ENCODE peak calls at places on chromosomes 2 and 18, in ten cellular contexts. Z is retina; M is activated gamma-delta T cell treated with Interleukin-2 at 50 U/mL for 16 hours; Y is HTR-8/SVneo; L is heart left ventricle; U is activated naive CD4-positive, alpha-beta T cell treated with anti-CD3 and anti-CD28 coated beads, Interleukin-2, amount 10 ng/mL, durations not matched to agents 7 days and 5 days; E is left colon; D is naive B cell; A is ovary; H is hepatocyte. O is an unnamed sample.

GRCh38 chr2:237465515-237466227 is 21.4 kb upstream of the MLPH start:
- DNase-seq in Z (no peak), M (no peak), Y (peak), L (no peak), U (no peak), E (no peak), D (no peak), A (no peak), H (no peak), O (no peak)

GRCh38 chr2:220744861-220745260 is 827.2 kb downstream of the EPHA4 start:
- DNase-seq in Z (no peak), M (no peak), Y (no peak), L (no peak), U (no peak), E (no peak), D (no peak), A (no peak), H (peak), O (no peak)

GRCh38 chr2:55109219-55109891 is 59.1 kb upstream of the RTN4 start:
- DNase-seq in Z (peak), M (no peak), Y (no peak), L (no peak), U (no peak), E (no peak), D (no peak), A (no peak), H (no peak), O (no peak)

GRCh38 chr2:186105016-186105415 is 366.4 kb downstream of the FSIP2 start:
- DNase-seq in Z (no peak), M (no peak), Y (no peak), L (no peak), U (no peak), E (no peak), D (no peak), A (no peak), H (no peak), O (no peak)

GRCh38 chr2:104890670-104891069 is 36.8 kb downstream of the POU3F3 start:
- DNase-seq in Z (no peak), M (no peak), Y (no peak), L (no peak), U (no peak), E (no peak), D (no peak), A (no peak), H (no peak), O (no peak)

GRCh38 chr2:209208211-209208610 is 215.6 kb upstream of the MAP2 start:
- DNase-seq in Z (no peak), M (no peak), Y (peak), L (no peak), U (peak), E (no peak), D (no peak), A (no peak), H (peak), O (no peak)

GRCh38 chr2:217998926-217999633 is 3.7 kb downstream of the TNS1 start:
- DNase-seq in Z (no peak), M (no peak), Y (no peak), L (no peak), U (no peak), E (no peak), D (no peak), A (no peak), H (no peak), O (no peak)

GRCh38 chr2:173053043-173053699 is 22.5 kb upstream of the MAP3K20 start:
- DNase-seq in Z (no peak), M (no peak), Y (no peak), L (no peak), U (no peak), E (no peak), D (no peak), A (no peak), H (no peak), O (no peak)

GRCh38 chr2:143217512-143218136 is 88.4 kb downstream of the ARHGAP15 start:
- DNase-seq in Z (no peak), M (no peak), Y (no peak), L (no peak), U (no peak), E (no peak), D (no peak), A (no peak), H (no peak), O (no peak)

GRCh38 chr2:149221898-149222297 is 108.5 kb upstream of the LYPD6 start:
- DNase-seq in Z (peak), M (no peak), Y (no peak), L (no peak), U (no peak), E (no peak), D (no peak), A (no peak), H (no peak), O (no peak)

GRCh38 chr2:66587216-66587615 is 152.3 kb downstream of the MEIS1 start:
- DNase-seq in Z (no peak), M (no peak), Y (peak), L (no peak), U (no peak), E (no peak), D (no peak), A (no peak), H (peak), O (no peak)

GRCh38 chr2:219120082-219120481 is 40.5 kb downstream of the NHEJ1 start:
- DNase-seq in Z (no peak), M (no peak), Y (no peak), L (no peak), U (no peak), E (no peak), D (no peak), A (no peak), H (no peak), O (no peak)

GRCh38 chr18:43501099-43501498 is 223.8 kb upstream of the SYT4 start:
- DNase-seq in Z (peak), M (no peak), Y (no peak), L (no peak), U (no peak), E (no peak), D (no peak), A (no peak), H (no peak), O (no peak)

GRCh38 chr2:99748344-99748743 is 258.5 kb upstream of the REV1 start:
- DNase-seq in Z (no peak), M (no peak), Y (no peak), L (no peak), U (no peak), E (no peak), D (no peak), A (no peak), H (no peak), O (no peak)

GRCh38 chr18:43875496-43875895 is 598.2 kb upstream of the SYT4 start:
- DNase-seq in Z (no peak), M (no peak), Y (no peak), L (no peak), U (no peak), E (no peak), D (no peak), A (no peak), H (peak), O (no peak)

GRCh38 chr2:18369750-18370149 is 190.7 kb downstream of the RDH14 start:
- DNase-seq in Z (no peak), M (no peak), Y (no peak), L (no peak), U (no peak), E (no peak), D (no peak), A (no peak), H (no peak), O (no peak)

GRCh38 chr2:221380686-221381085 is 191.4 kb downstream of the EPHA4 start:
- DNase-seq in Z (no peak), M (no peak), Y (no peak), L (no peak), U (no peak), E (no peak), D (no peak), A (no peak), H (no peak), O (no peak)

GRCh38 chr2:128315829-128316776 is 2.6 kb downstream of the HS6ST1 start:
- DNase-seq in Z (peak), M (peak), Y (no peak), L (no peak), U (no peak), E (peak), D (no peak), A (peak), H (peak), O (peak)

GRCh38 chr2:26330114-26330581 is 15.8 kb upstream of the SELENOI start:
- DNase-seq in Z (peak), M (peak), Y (peak), L (peak), U (peak), E (peak), D (peak), A (peak), H (peak), O (peak)

GRCh38 chr2:120949027-120949956 is 213.6 kb downstream of the GLI2 start:
- DNase-seq in Z (no peak), M (no peak), Y (no peak), L (no peak), U (no peak), E (no peak), D (no peak), A (no peak), H (no peak), O (no peak)

GRCh38 chr2:111165084-111165483 is 44.4 kb downstream of the BCL2L11 start:
- DNase-seq in Z (no peak), M (no peak), Y (no peak), L (peak), U (no peak), E (no peak), D (no peak), A (no peak), H (no peak), O (no peak)

GRCh38 chr2:153495725-153496124 is 17.2 kb upstream of the RPRM start:
- DNase-seq in Z (no peak), M (no peak), Y (no peak), L (no peak), U (no peak), E (no peak), D (no peak), A (no peak), H (no peak), O (no peak)

GRCh38 chr2:209579236-209579749 is 155.4 kb downstream of the MAP2 start:
- DNase-seq in Z (peak), M (no peak), Y (no peak), L (no peak), U (peak), E (no peak), D (no peak), A (no peak), H (no peak), O (no peak)

GRCh38 chr2:181471783-181472182 is 14.6 kb downstream of the ITGA4 start:
- DNase-seq in Z (no peak), M (no peak), Y (no peak), L (no peak), U (no peak), E (no peak), D (no peak), A (no peak), H (no peak), O (no peak)

GRCh38 chr18:49910986-49911385 is 97.7 kb upstream of the ACAA2 start:
- DNase-seq in Z (no peak), M (no peak), Y (no peak), L (no peak), U (no peak), E (no peak), D (no peak), A (no peak), H (peak), O (no peak)

GRCh38 chr2:211944572-211944971 is 594.0 kb downstream of the ERBB4 start:
- DNase-seq in Z (no peak), M (no peak), Y (no peak), L (no peak), U (no peak), E (no peak), D (no peak), A (no peak), H (no peak), O (no peak)

GRCh38 chr2:102672124-102672786 is 52.9 kb downstream of the SLC9A2 start:
- DNase-seq in Z (no peak), M (no peak), Y (no peak), L (no peak), U (no peak), E (no peak), D (no peak), A (no peak), H (no peak), O (no peak)

GRCh38 chr2:233836359-233836758 is 18.0 kb downstream of the HJURP start:
- DNase-seq in Z (no peak), M (no peak), Y (no peak), L (no peak), U (peak), E (no peak), D (no peak), A (no peak), H (no peak), O (no peak)

GRCh38 chr18:58046794-58047555 is 2.9 kb downstream of the NEDD4L start:
- DNase-seq in Z (peak), M (no peak), Y (no peak), L (no peak), U (no peak), E (no peak), D (no peak), A (no peak), H (peak), O (no peak)

GRCh38 chr2:138324068-138324771 is 177.3 kb upstream of the SPOPL start:
- DNase-seq in Z (no peak), M (no peak), Y (no peak), L (no peak), U (no peak), E (no peak), D (no peak), A (no peak), H (no peak), O (no peak)

GRCh38 chr2:71082402-71083252 is 14.2 kb downstream of the NAGK start:
- DNase-seq in Z (no peak), M (no peak), Y (no peak), L (no peak), U (no peak), E (no peak), D (no peak), A (no peak), H (no peak), O (no peak)

GRCh38 chr2:130336877-130337734 is 5.6 kb upstream of the IMP4 start:
- DNase-seq in Z (peak), M (no peak), Y (peak), L (peak), U (peak), E (peak), D (peak), A (peak), H (peak), O (peak)

GRCh38 chr2:213064099-213064498 is 87.3 kb downstream of the IKZF2 start:
- DNase-seq in Z (no peak), M (no peak), Y (no peak), L (no peak), U (no peak), E (no peak), D (no peak), A (no peak), H (no peak), O (no peak)

GRCh38 chr2:229679393-229680125 is 34.8 kb downstream of the DNER start:
- DNase-seq in Z (no peak), M (no peak), Y (no peak), L (no peak), U (no peak), E (no peak), D (no peak), A (no peak), H (peak), O (no peak)